ENCODE peak calls at places on chromosomes 12 and 14, in seven cellular contexts. T, C, J, W, F, P and D are unnamed samples. For H3K9me3, the result is how much of the 10 kb centered on the place peaks cover.

GRCh38 chr12:96194901-96195844 is 998 bp downstream of the ELK3 start:
- DNase-seq in T (peak), C (peak), J (peak), W (peak), F (peak), P (peak), D (peak)

GRCh38 chr12:55847033-55847432 is 4.3 kb upstream of the MMP19 start:
- DNase-seq in T (no peak), C (no peak), J (no peak), W (no peak), F (no peak), P (no peak), D (no peak)

GRCh38 chr12:127388985-127389384 is 878.0 kb upstream of the TMEM132C start:
- DNase-seq in T (no peak), C (no peak), J (no peak), W (no peak), F (no peak), P (no peak), D (no peak)

GRCh38 chr14:67477926-67478915 is 10.3 kb downstream of the TMEM229B start:
- DNase-seq in T (no peak), C (no peak), J (no peak), W (no peak), F (no peak), P (no peak), D (no peak)

GRCh38 chr14:92650581-92651105 is 97.8 kb downstream of the LGMN start:
- DNase-seq in T (no peak), C (no peak), J (no peak), W (no peak), F (no peak), P (no peak), D (no peak)

GRCh38 chr14:35959835-35960234 is 133.7 kb downstream of the BRMS1L start:
- DNase-seq in T (no peak), C (no peak), J (no peak), W (no peak), F (no peak), P (no peak), D (no peak)

GRCh38 chr12:52611080-52611468 is 7.3 kb downstream of the KRT73 start:
- DNase-seq in T (no peak), C (no peak), J (no peak), W (no peak), F (no peak), P (no peak), D (no peak)

GRCh38 chr12:55742719-55743130 is at the start of gene GDF11:
- DNase-seq in T (peak), C (no peak), J (peak), W (peak), F (peak), P (peak), D (no peak)

GRCh38 chr12:124745891-124746570 is 117.6 kb downstream of the SCARB1 start:
- DNase-seq in T (peak), C (peak), J (peak), W (peak), F (peak), P (peak), D (no peak)

DNA sequence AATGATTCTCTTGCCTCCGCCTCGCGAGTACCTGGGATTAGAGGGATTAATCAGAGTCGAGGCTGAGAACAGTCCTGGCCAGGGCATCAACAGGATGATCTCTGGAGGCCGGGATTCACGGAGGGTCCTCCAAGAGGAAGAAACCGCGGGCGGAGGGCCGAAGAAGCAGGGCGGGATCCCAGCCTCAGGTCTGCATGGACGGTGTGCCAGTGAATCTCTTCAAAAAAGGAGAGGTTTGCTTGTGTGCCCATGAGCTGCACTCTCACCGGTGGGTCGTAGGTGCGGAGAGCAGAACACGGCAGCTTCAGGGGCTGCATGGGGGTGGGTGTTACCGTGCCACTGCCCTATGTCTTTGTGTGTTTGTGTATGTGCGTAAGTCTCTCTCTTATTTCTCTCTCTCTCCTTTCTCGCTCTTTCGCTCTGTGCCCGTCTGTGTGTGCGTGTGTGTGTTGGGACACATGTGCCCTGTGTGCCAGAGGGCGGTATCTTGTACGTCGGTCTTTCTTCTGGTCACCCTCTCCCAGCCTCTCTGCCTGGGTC is 768.2 kb upstream of the ALG10B start:
- DNase-seq in T (no peak), C (no peak), J (no peak), W (no peak), F (no peak), P (no peak), D (no peak)
- H3K9me3 ChIP-seq in T (under half), C (under half), J (under half), W (under half), F (under half), P (under half), D (under half)

GRCh38 chr14:87196436-87196835 is 796.5 kb downstream of the GALC start:
- DNase-seq in T (no peak), C (no peak), J (no peak), W (no peak), F (no peak), P (no peak), D (no peak)

GRCh38 chr14:87199371-87199770 is 793.6 kb downstream of the GALC start:
- DNase-seq in T (no peak), C (no peak), J (no peak), W (no peak), F (no peak), P (no peak), D (no peak)
- H3K9me3 ChIP-seq in T (under half), C (under half), J (under half), W (under half), F (under half), P (under half), D (under half)

GRCh38 chr12:34350092-34351041 is 328.1 kb downstream of the ALG10 start:
- DNase-seq in T (no peak), C (no peak), J (no peak), W (peak), F (no peak), P (no peak), D (no peak)
- H3K9me3 ChIP-seq in T (under half), C (under half), J (under half), W (under half), F (under half), P (under half), D (under half)

GRCh38 chr12:34605955-34606748 is 583.9 kb downstream of the ALG10 start:
- DNase-seq in T (no peak), C (no peak), J (no peak), W (no peak), F (no peak), P (no peak), D (no peak)
- H3K9me3 ChIP-seq in T (half or more), C (under half), J (under half), W (under half), F (under half), P (under half), D (under half)